ENCODE peak calls at places on chromosomes 7 and 10, in five cellular contexts. U is HepG2, P is GM12892, S is K562, L is SK-N-SH. Q is an unnamed sample.

GRCh38 chr7:39130740-39131538 is 153.2 kb downstream of the POU6F2 start:
- DNase-seq in L (no peak), U (no peak), P (no peak), S (no peak), Q (no peak)

GRCh38 chr10:32943854-32944661 is 14.0 kb downstream of the ITGB1 start:
- DNase-seq in L (no peak), U (peak), P (no peak), S (peak), Q (no peak)

GRCh38 chr7:43584200-43584586 is 1.3 kb downstream of the STK17A start:
- DNase-seq in U (peak), P (no peak), S (no peak), L (no peak), Q (no peak)

GRCh38 chr10:72322280-72323058 is 32.2 kb downstream of the DNAJB12 start:
- DNase-seq in P (peak), S (no peak), L (no peak), U (no peak), Q (no peak)

GRCh38 chr10:32446701-32447406 is 914 bp downstream of the CCDC7 start:
- DNase-seq in S (peak), P (no peak), L (peak), U (no peak), Q (no peak)

GRCh38 chr10:78320416-78320815 is 286.8 kb downstream of the RPS24 start:
- DNase-seq in P (no peak), L (no peak), S (no peak), U (no peak), Q (no peak)

GRCh38 chr7:100476903-100477870 is 1.8 kb downstream of the TSC22D4 start:
- DNase-seq in S (peak), L (peak), U (no peak), P (no peak), Q (no peak)

GRCh38 chr7:52107355-52107754 is 790.7 kb upstream of the COBL start:
- DNase-seq in L (no peak), U (no peak), S (no peak), P (no peak), Q (no peak)

GRCh38 chr10:84522612-84523462 is 194.4 kb downstream of the CCSER2 start:
- DNase-seq in L (no peak), S (no peak), P (no peak), U (no peak), Q (no peak)

DNA sequence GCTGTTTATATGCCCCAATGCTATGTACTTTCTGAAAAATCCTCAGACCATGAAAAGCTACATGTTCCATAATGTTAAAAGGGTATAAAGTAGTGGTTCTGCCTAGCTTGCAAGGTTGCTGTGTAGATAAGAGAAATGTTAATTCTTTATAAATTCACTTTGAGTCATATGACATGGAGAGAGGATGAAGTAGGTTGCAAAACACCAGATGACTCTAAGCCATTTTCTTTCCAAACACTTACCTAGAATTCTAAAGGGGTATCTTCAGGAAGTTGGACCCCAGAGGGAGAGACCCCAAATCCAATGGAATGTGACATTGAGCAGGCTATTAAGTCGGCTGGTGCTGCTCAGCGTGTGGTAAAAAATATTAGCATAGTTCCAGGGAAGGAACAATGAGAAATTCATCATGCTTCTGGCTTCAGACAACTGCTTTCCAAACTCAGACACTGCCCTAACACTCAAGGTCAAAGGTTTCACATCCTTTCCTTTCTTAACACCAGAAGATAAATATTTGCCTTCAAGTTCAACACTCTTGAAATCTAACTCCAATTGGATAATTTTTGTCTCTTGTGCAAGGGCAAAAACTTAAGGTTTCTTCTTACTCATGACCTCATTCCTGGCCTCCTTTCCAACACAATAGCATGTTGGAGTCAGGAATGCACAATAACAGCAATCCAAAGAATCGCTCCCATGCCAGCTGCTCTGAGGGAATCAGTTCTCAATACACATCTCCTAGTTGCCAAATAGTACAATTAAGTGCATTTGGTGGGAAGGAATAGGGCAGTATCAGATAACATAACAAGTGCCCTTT is 100.7 kb upstream of the AFAP1L2 start:
- DNase-seq in L (no peak), P (no peak), S (no peak), U (peak), Q (no peak)
- TF ChIP-seq POLR2AphosphoS5 in L (no peak), P (no peak), S (no peak), U (no peak), Q (no peak)

DNA sequence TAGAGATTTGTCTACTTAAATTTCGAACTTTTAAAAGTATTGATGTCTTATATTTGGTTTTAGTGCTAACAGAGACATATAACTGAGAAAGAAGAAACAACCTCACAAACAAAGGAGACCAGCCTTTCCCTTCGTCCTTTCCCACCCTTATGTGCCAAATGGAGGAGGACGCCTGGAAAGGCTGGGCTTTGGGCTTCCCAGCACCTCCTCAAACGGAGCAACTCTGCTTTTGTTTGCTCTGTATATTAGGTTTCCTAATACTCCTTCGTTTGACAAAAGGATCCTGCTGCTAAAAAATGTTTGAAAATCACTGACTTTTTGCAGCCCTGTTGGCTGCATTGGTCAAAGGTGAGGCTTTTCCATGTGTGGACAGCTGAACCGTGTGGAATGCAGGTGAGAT is 471.8 kb downstream of the SORCS3 start:
- DNase-seq in U (no peak), L (no peak), S (no peak), P (no peak), Q (no peak)
- TF ChIP-seq TAF1 in U (no peak), L (no peak), S (no peak), P (no peak), Q (no peak)

GRCh38 chr10:99521474-99522077 is 11.2 kb upstream of the NKX2-3 start:
- DNase-seq in P (no peak), U (peak), L (peak), S (no peak), Q (no peak)
- TF ChIP-seq POLR2AphosphoS5 in P (no peak), U (no peak), L (no peak), S (no peak), Q (no peak)

DNA sequence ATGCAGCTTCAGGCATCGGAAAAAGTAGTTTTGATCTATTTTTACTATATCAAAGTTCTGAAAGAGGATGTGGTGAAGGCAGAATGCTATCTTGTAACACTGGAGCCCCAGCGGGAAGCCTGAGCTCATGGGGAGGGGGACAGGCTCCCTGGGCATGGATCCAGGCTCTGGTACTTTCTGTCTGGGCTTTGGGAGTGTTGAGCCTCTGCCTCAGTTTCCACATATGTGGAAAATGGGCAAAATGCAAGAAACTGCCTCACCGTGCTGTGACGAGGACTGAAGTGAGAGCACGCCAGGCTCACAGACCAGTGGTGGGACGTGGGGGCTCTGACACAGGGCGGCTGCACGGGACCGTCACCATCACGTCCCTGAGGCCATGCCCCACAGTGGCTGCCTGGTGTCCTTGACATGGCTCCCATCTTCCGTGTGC is 182.9 kb upstream of the SHH start:
- DNase-seq in U (no peak), P (no peak), S (no peak), L (no peak), Q (no peak)
- TF ChIP-seq TAF1 in U (no peak), P (no peak), S (no peak), L (no peak), Q (no peak)

GRCh38 chr7:71290382-71290781 is 158.4 kb downstream of the GALNT17 start:
- DNase-seq in U (no peak), L (no peak), S (no peak), P (no peak), Q (no peak)

GRCh38 chr7:71283802-71284201 is 151.9 kb downstream of the GALNT17 start:
- DNase-seq in U (no peak), P (no peak), S (no peak), L (no peak), Q (no peak)

GRCh38 chr7:71286924-71287323 is 155.0 kb downstream of the GALNT17 start:
- DNase-seq in U (no peak), L (no peak), S (no peak), P (no peak), Q (no peak)

GRCh38 chr7:71285614-71286013 is 153.7 kb downstream of the GALNT17 start:
- DNase-seq in U (no peak), L (no peak), S (no peak), P (no peak), Q (no peak)

GRCh38 chr7:71286336-71286735 is 154.4 kb downstream of the GALNT17 start:
- DNase-seq in S (no peak), P (no peak), L (no peak), U (no peak), Q (no peak)
- TF ChIP-seq POLR2AphosphoS5 in S (no peak), P (no peak), L (no peak), U (no peak), Q (no peak)

GRCh38 chr7:157703534-157704195 is 366.9 kb downstream of the DNAJB6 start:
- DNase-seq in U (no peak), L (no peak), P (no peak), S (no peak), Q (no peak)

GRCh38 chr7:157702311-157703023 is 365.7 kb downstream of the DNAJB6 start:
- DNase-seq in S (no peak), U (no peak), P (no peak), L (peak), Q (no peak)

GRCh38 chr7:157701395-157701794 is 364.6 kb downstream of the DNAJB6 start:
- DNase-seq in S (no peak), P (no peak), L (peak), U (no peak), Q (no peak)

GRCh38 chr7:157704365-157704764 is 367.6 kb downstream of the DNAJB6 start:
- DNase-seq in U (no peak), L (no peak), S (no peak), P (no peak), Q (no peak)

DNA sequence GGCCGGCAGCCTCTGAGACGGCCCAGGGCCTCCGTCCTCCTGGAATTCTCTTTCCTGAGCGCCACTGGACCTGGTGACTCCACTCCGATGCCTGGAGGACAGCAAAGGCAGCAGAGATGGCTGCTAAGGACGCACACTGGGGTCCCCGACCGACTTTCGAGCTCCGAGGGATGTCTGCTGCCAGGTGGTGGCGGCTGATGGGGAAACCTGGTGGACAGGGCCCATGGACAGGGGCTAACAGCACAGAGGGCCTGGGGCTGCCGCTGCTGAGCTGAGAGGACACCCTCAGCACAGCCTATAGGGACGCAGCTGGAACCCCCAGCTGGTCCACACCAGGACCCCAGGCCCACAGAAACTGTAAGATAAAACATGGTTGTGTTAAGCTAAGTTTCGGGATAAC is 366.3 kb downstream of the DNAJB6 start:
- DNase-seq in L (peak), S (no peak), P (no peak), U (no peak), Q (no peak)
- TF ChIP-seq TAF1 in L (no peak), S (no peak), P (no peak), U (no peak), Q (no peak)

GRCh38 chr7:140049339-140050024 is 13.3 kb downstream of the PARP12 start:
- DNase-seq in U (peak), L (no peak), S (no peak), P (no peak), Q (no peak)
- TF ChIP-seq POLR2AphosphoS5 in U (no peak), L (no peak), S (no peak), P (no peak), Q (no peak)

GRCh38 chr10:14751576-14752330 is 22.9 kb downstream of the FAM107B start:
- DNase-seq in U (no peak), P (no peak), L (no peak), S (no peak), Q (no peak)

GRCh38 chr10:14748471-14748870 is 26.2 kb downstream of the FAM107B start:
- DNase-seq in S (no peak), P (no peak), L (no peak), U (no peak), Q (no peak)

GRCh38 chr10:14749051-14749809 is 25.5 kb downstream of the FAM107B start:
- DNase-seq in U (peak), P (no peak), L (no peak), S (no peak), Q (no peak)

DNA sequence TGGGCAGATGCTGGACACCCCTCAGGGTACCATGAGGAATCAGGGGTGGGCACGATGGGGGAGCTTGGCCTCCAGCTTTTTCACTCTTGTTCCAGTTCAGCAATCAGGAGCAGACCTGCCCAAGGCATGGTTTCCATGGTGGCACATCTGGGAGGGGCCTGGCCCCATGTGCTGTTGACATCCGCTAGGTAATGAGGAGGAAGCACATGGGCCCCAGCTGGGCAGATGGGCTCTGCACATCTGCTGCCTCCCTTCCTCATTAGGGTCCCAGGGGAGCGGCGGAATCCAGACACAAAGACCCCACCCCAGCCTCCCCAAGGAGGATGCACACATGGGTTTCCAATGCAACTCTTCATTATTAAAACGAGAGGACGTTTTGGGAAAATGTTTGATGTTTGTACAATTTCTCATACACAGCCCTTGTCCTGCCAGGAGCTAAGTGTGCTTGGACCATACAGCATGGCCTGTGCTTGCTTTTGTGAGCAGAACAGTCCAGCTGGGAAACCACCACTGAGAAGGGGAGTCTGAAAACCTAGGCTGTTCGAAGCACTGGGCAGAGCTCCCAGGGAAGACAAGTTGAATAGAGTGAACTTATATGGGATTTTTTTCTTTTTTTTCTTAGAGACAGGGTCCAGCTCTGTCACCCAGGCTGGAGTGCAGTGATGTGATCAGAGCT is 23.7 kb downstream of the FAM107B start:
- DNase-seq in P (no peak), U (no peak), S (no peak), L (peak), Q (no peak)
- TF ChIP-seq TAF1 in P (no peak), U (no peak), S (no peak), L (no peak), Q (no peak)

DNA sequence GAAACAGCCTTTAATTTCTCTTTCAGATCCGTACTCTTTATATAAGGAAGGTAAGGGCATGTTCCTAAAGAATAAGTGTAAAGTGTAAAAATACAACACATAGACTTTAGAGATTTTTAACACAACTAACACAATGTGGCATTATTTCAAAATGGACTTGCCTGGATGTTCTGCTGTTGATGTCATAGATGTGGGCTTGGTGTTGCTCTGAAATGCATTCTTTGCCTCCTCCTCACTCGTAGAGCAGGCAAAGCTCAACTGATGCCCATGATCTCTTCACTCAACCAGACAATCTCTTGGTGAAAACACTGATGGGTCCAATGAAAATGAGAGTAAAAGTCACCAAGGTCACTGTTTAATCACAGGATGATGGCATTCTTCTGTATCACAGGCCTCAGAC is 174.2 kb upstream of the TCERG1L start:
- DNase-seq in S (no peak), P (no peak), U (no peak), L (no peak), Q (no peak)
- TF ChIP-seq POLR2AphosphoS5 in S (no peak), P (no peak), U (no peak), L (no peak), Q (no peak)

GRCh38 chr10:1107679-1108078 is 51.5 kb downstream of the WDR37 start:
- DNase-seq in S (no peak), P (no peak), L (no peak), U (no peak), Q (no peak)
- TF ChIP-seq TAF1 in S (no peak), P (no peak), L (no peak), U (no peak), Q (no peak)